ENCODE peak calls at places on chromosomes 7 and 10, in four cellular contexts. H, O, X and Q are unnamed samples.
A peak's percentile ranks its signal among the peaks of the same experiment; 100 is the strongest.

GRCh38 chr10:46530249-46531186 is 25.9 kb downstream of the GPRIN2 start:
- DNase-seq in X (peak; percentile 44), H (no peak), O (no peak), Q (peak; percentile 53)

GRCh38 chr10:50579491-50580259 is 44.1 kb downstream of the SGMS1 start:
- DNase-seq in O (no peak), H (no peak), X (no peak), Q (no peak)

GRCh38 chr10:44051584-44052385 is 333.1 kb downstream of the CXCL12 start:
- DNase-seq in X (no peak), O (no peak), H (no peak), Q (no peak)

GRCh38 chr10:93074137-93074596 is 474 bp downstream of the CYP26A1 start:
- DNase-seq in X (no peak), H (no peak), O (no peak), Q (no peak)

GRCh38 chr7:127380479-127380878 is 12.0 kb downstream of the ZNF800 start:
- DNase-seq in X (no peak), H (no peak), O (no peak), Q (no peak)

GRCh38 chr7:80415114-80415513 is 96.8 kb downstream of the GNAT3 start:
- DNase-seq in H (no peak), X (no peak), O (no peak), Q (no peak)

GRCh38 chr7:7099584-7100014 is 82.7 kb upstream of the C1GALT1 start:
- DNase-seq in O (peak; percentile 86), X (peak; percentile 84), H (no peak), Q (peak; percentile 85)

GRCh38 chr7:96040250-96040772 is 268.0 kb downstream of the DYNC1I1 start:
- DNase-seq in X (no peak), O (no peak), H (no peak), Q (no peak)

GRCh38 chr10:104328916-104329710 is 9.2 kb downstream of the ITPRIP start:
- DNase-seq in O (peak; percentile 94), H (peak; percentile 66), X (peak; percentile 76), Q (peak; percentile 93)

GRCh38 chr7:115910541-115911164 is 119.9 kb downstream of the TFEC start:
- DNase-seq in X (no peak), O (peak; percentile 41), H (no peak), Q (no peak)

GRCh38 chr10:103812431-103812830 is 42.9 kb downstream of the SH3PXD2A start:
- DNase-seq in O (no peak), H (no peak), X (no peak), Q (no peak)

GRCh38 chr7:155203059-155203881 is 94.4 kb upstream of the INSIG1 start:
- DNase-seq in O (no peak), X (no peak), H (no peak), Q (no peak)

GRCh38 chr7:4204530-4205165 is 477.4 kb upstream of the FOXK1 start:
- DNase-seq in O (no peak), X (peak; percentile 32), H (no peak), Q (no peak)

GRCh38 chr10:49323171-49323895 is 24.4 kb downstream of the C10orf71 start:
- DNase-seq in O (no peak), H (no peak), X (no peak), Q (no peak)

GRCh38 chr10:103257812-103258211 is 12.1 kb downstream of the RPEL1 start:
- DNase-seq in H (no peak), O (no peak), X (no peak), Q (no peak)

GRCh38 chr7:28358423-28358868 is 53.9 kb upstream of the CREB5 start:
- DNase-seq in H (no peak), O (peak; percentile 59), X (no peak), Q (no peak)

GRCh38 chr10:69742928-69743602 is 58.6 kb upstream of the COL13A1 start:
- DNase-seq in X (peak; percentile 70), H (no peak), O (peak; percentile 18), Q (no peak)

GRCh38 chr7:117666019-117666418 is 186.2 kb downstream of the CFTR start:
- DNase-seq in O (peak; percentile 31), X (no peak), H (no peak), Q (no peak)

GRCh38 chr10:96642973-96643372 is 56.2 kb upstream of the TM9SF3 start:
- DNase-seq in X (peak; percentile 89), H (peak; percentile 58), O (peak; percentile 31), Q (peak; percentile 75)

GRCh38 chr7:45581271-45581780 is 7.2 kb downstream of the ADCY1 start:
- DNase-seq in H (no peak), O (no peak), X (no peak), Q (peak; percentile 56)

GRCh38 chr10:94027197-94027596 is 33.5 kb downstream of the PLCE1 start:
- DNase-seq in H (no peak), O (no peak), X (no peak), Q (no peak)

GRCh38 chr10:113532724-113533123 is 20.1 kb upstream of the HABP2 start:
- DNase-seq in H (no peak), X (no peak), O (no peak), Q (no peak)

GRCh38 chr7:2720024-2720423 is 32.0 kb downstream of the AMZ1 start:
- DNase-seq in H (peak; percentile 22), O (no peak), X (no peak), Q (no peak)

GRCh38 chr7:84729284-84729683 is 457.6 kb downstream of the SEMA3D start:
- DNase-seq in X (no peak), O (no peak), H (no peak), Q (no peak)

GRCh38 chr10:5442056-5442989 is 30.0 kb downstream of the NET1 start:
- DNase-seq in O (peak; percentile 38), X (no peak), H (no peak), Q (no peak)